ENCODE peak calls at places on chromosome 10, in nine cellular contexts. Q is epithelial cell of prostate; Z is naive thymus-derived CD4-positive, alpha-beta T cell; K is CD4-positive, alpha-beta T cell; A is H9; L is cardiac muscle cell; E is endodermal cell; D is sigmoid colon; G is substantia nigra. B is an unnamed sample.

GRCh38 chr10:78802866-78803265 is 265.9 kb upstream of the ZMIZ1 start:
- DNase-seq in Q (no peak), Z (no peak), K (no peak), A (no peak), L (no peak), E (no peak), D (peak), G (no peak), B (peak)

GRCh38 chr10:71766717-71767419 is 6.5 kb downstream of the VSIR start:
- DNase-seq in Q (peak), Z (no peak), K (no peak), A (no peak), L (no peak), E (no peak), D (peak), G (no peak), B (peak)

GRCh38 chr10:45224219-45224841 is 91.1 kb downstream of the OR13A1 start:
- DNase-seq in Q (no peak), Z (no peak), K (no peak), A (no peak), L (no peak), E (no peak), D (no peak), G (no peak), B (no peak)

GRCh38 chr10:1114355-1115261 is 58.4 kb downstream of the WDR37 start:
- DNase-seq in Q (no peak), Z (no peak), K (no peak), A (no peak), L (no peak), E (peak), D (no peak), G (no peak), B (no peak)

GRCh38 chr10:132102717-132103110 is 37.0 kb downstream of the JAKMIP3 start:
- DNase-seq in Q (no peak), Z (no peak), K (no peak), A (no peak), L (no peak), E (peak), D (peak), G (no peak), B (no peak)

GRCh38 chr10:71085689-71086438 is 126.5 kb upstream of the UNC5B start:
- DNase-seq in Q (no peak), Z (no peak), K (no peak), A (peak), L (no peak), E (peak), D (peak), G (no peak), B (no peak)

GRCh38 chr10:83274088-83274487 is 865.2 kb upstream of the GHITM start:
- DNase-seq in Q (no peak), Z (no peak), K (no peak), A (no peak), L (peak), E (peak), D (no peak), G (no peak), B (no peak)

GRCh38 chr10:34235164-34235832 is 579.8 kb downstream of the PARD3 start:
- DNase-seq in Q (peak), Z (no peak), K (no peak), A (no peak), L (no peak), E (no peak), D (no peak), G (no peak), B (peak)

GRCh38 chr10:125038637-125039036 is 96.7 kb downstream of the ZRANB1 start:
- DNase-seq in Q (no peak), Z (no peak), K (no peak), A (peak), L (peak), E (peak), D (no peak), G (peak), B (no peak)

GRCh38 chr10:53748319-53748718 is 975.7 kb upstream of the MBL2 start:
- DNase-seq in Q (no peak), Z (no peak), K (no peak), A (no peak), L (no peak), E (no peak), D (no peak), G (no peak), B (no peak)

GRCh38 chr10:50275650-50276235 is 24.4 kb upstream of the ASAH2 start:
- DNase-seq in Q (no peak), Z (no peak), K (no peak), A (peak), L (peak), E (peak), D (no peak), G (peak), B (peak)

GRCh38 chr10:72611783-72612182 is 14.1 kb downstream of the MICU1 start:
- DNase-seq in Q (no peak), Z (no peak), K (no peak), A (no peak), L (peak), E (no peak), D (no peak), G (no peak), B (no peak)

GRCh38 chr10:89525556-89525955 is 9.8 kb downstream of the SLC16A12 start:
- DNase-seq in Q (no peak), Z (no peak), K (no peak), A (no peak), L (no peak), E (no peak), D (no peak), G (no peak), B (no peak)

GRCh38 chr10:114172241-114172640 is 1.8 kb downstream of the CCDC186 start:
- DNase-seq in Q (no peak), Z (no peak), K (no peak), A (no peak), L (no peak), E (no peak), D (no peak), G (no peak), B (no peak)

GRCh38 chr10:25425776-25426175 is 251.0 kb downstream of the GPR158 start:
- DNase-seq in Q (no peak), Z (no peak), K (no peak), A (no peak), L (no peak), E (no peak), D (no peak), G (no peak), B (no peak)

GRCh38 chr10:63812491-63812890 is 291.3 kb downstream of the REEP3 start:
- DNase-seq in Q (no peak), Z (no peak), K (no peak), A (no peak), L (no peak), E (no peak), D (no peak), G (no peak), B (no peak)

GRCh38 chr10:91409869-91410637 is at the start of gene HECTD2:
- DNase-seq in Q (no peak), Z (peak), K (peak), A (peak), L (peak), E (peak), D (peak), G (peak), B (peak)

GRCh38 chr10:62130948-62131347 is 137.7 kb downstream of the RTKN2 start:
- DNase-seq in Q (peak), Z (no peak), K (no peak), A (no peak), L (no peak), E (no peak), D (no peak), G (no peak), B (peak)

GRCh38 chr10:132388901-132389630 is 7.9 kb upstream of the PWWP2B start:
- DNase-seq in Q (no peak), Z (peak), K (no peak), A (peak), L (no peak), E (peak), D (peak), G (no peak), B (no peak)

GRCh38 chr10:102775973-102776669 is 32.4 kb downstream of the WBP1L start:
- DNase-seq in Q (no peak), Z (peak), K (peak), A (peak), L (peak), E (peak), D (peak), G (peak), B (peak)

GRCh38 chr10:68406111-68406814 is 814 bp downstream of the RUFY2 start:
- DNase-seq in Q (no peak), Z (no peak), K (peak), A (peak), L (peak), E (peak), D (no peak), G (no peak), B (peak)

GRCh38 chr10:33301097-33301789 is 33.2 kb downstream of the NRP1 start:
- DNase-seq in Q (no peak), Z (no peak), K (no peak), A (no peak), L (no peak), E (no peak), D (no peak), G (no peak), B (no peak)

GRCh38 chr10:570631-571565 is 118.6 kb downstream of the DIP2C start:
- DNase-seq in Q (no peak), Z (no peak), K (no peak), A (peak), L (no peak), E (no peak), D (no peak), G (no peak), B (no peak)

GRCh38 chr10:128087884-128088695 is 38.1 kb downstream of the MKI67 start:
- DNase-seq in Q (no peak), Z (no peak), K (no peak), A (peak), L (no peak), E (peak), D (no peak), G (no peak), B (no peak)

GRCh38 chr10:4867109-4867519 is 41.1 kb downstream of the AKR1E2 start:
- DNase-seq in Q (no peak), Z (no peak), K (no peak), A (no peak), L (no peak), E (no peak), D (no peak), G (no peak), B (no peak)

GRCh38 chr10:84244651-84245270 is at the start of gene RGR:
- DNase-seq in Q (no peak), Z (no peak), K (no peak), A (no peak), L (no peak), E (no peak), D (peak), G (peak), B (no peak)

GRCh38 chr10:19993714-19994343 is 177.6 kb downstream of the PLXDC2 start:
- DNase-seq in Q (no peak), Z (no peak), K (no peak), A (no peak), L (no peak), E (no peak), D (no peak), G (no peak), B (no peak)

GRCh38 chr10:132876967-132877366 is 65.4 kb downstream of the CFAP46 start:
- DNase-seq in Q (no peak), Z (no peak), K (no peak), A (peak), L (no peak), E (peak), D (peak), G (no peak), B (no peak)

GRCh38 chr10:124589491-124590006 is 127.9 kb downstream of the LHPP start:
- DNase-seq in Q (no peak), Z (no peak), K (no peak), A (no peak), L (no peak), E (no peak), D (no peak), G (peak), B (no peak)

GRCh38 chr10:129288940-129289468 is 178.0 kb upstream of the MGMT start:
- DNase-seq in Q (no peak), Z (no peak), K (no peak), A (no peak), L (no peak), E (no peak), D (no peak), G (no peak), B (no peak)

GRCh38 chr10:71623098-71623985 is 96.2 kb downstream of the C10orf105 start:
- DNase-seq in Q (no peak), Z (no peak), K (no peak), A (peak), L (peak), E (peak), D (no peak), G (peak), B (peak)

GRCh38 chr10:132449051-132449825 is 52.2 kb downstream of the PWWP2B start:
- DNase-seq in Q (no peak), Z (no peak), K (no peak), A (no peak), L (no peak), E (peak), D (no peak), G (no peak), B (no peak)

GRCh38 chr10:31977440-31978157 is 49.0 kb upstream of the ARHGAP12 start:
- DNase-seq in Q (peak), Z (no peak), K (no peak), A (no peak), L (no peak), E (no peak), D (no peak), G (no peak), B (no peak)
- H3K27ac ChIP-seq in Q (peak), Z (no peak), K (no peak), A (peak), L (no peak), E (peak), D (no peak), G (no peak), B (no peak)

GRCh38 chr10:75294518-75294865 is 58.7 kb upstream of the COMTD1 start:
- DNase-seq in Q (no peak), Z (no peak), K (no peak), A (no peak), L (peak), E (no peak), D (peak), G (no peak), B (no peak)

GRCh38 chr10:75294866-75295692 is 59.3 kb upstream of the COMTD1 start:
- DNase-seq in Q (peak), Z (peak), K (peak), A (peak), L (peak), E (peak), D (peak), G (peak), B (peak)

GRCh38 chr10:75295901-75296441 is 60.2 kb upstream of the COMTD1 start:
- DNase-seq in Q (peak), Z (no peak), K (no peak), A (no peak), L (peak), E (no peak), D (peak), G (no peak), B (no peak)

GRCh38 chr10:75294031-75294437 is 58.3 kb upstream of the COMTD1 start:
- DNase-seq in Q (no peak), Z (no peak), K (no peak), A (no peak), L (no peak), E (no peak), D (peak), G (no peak), B (no peak)

GRCh38 chr10:75297021-75297599 is 61.4 kb upstream of the COMTD1 start:
- DNase-seq in Q (no peak), Z (no peak), K (no peak), A (no peak), L (no peak), E (no peak), D (no peak), G (no peak), B (no peak)
- H3K27ac ChIP-seq in Q (no peak), Z (no peak), K (no peak), A (no peak), L (peak), E (peak), D (peak), G (no peak), B (no peak)

DNA sequence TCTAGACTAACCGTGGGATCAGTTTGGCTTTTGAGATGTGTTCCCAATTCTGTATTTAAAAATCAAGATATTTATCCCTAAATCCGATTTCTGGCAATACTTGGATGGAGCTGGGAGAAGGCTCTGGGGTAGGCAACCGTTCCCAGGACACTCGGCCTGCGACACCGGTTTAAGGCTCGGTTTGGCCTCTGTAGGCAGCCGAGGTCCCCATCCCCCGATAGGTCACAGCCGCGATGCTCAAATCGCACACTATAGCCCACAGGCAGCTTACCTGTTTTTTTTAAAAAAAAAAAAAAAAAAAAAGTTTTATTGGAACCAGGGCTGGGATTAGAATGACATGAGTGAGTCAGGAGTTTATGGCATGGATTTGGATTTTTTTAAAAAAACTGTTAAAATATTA is 729 bp upstream of the TAF3 start:
- DNase-seq in Q (no peak), Z (no peak), K (no peak), A (no peak), L (no peak), E (peak), D (no peak), G (no peak), B (no peak)
- H3K27ac ChIP-seq in Q (peak), Z (peak), K (no peak), A (no peak), L (no peak), E (no peak), D (no peak), G (no peak), B (no peak)

GRCh38 chr10:29702288-29703164 is 67.8 kb upstream of the SVIL start:
- DNase-seq in Q (no peak), Z (no peak), K (no peak), A (no peak), L (no peak), E (no peak), D (no peak), G (no peak), B (no peak)
- H3K27ac ChIP-seq in Q (no peak), Z (peak), K (peak), A (no peak), L (peak), E (peak), D (peak), G (no peak), B (no peak)

DNA sequence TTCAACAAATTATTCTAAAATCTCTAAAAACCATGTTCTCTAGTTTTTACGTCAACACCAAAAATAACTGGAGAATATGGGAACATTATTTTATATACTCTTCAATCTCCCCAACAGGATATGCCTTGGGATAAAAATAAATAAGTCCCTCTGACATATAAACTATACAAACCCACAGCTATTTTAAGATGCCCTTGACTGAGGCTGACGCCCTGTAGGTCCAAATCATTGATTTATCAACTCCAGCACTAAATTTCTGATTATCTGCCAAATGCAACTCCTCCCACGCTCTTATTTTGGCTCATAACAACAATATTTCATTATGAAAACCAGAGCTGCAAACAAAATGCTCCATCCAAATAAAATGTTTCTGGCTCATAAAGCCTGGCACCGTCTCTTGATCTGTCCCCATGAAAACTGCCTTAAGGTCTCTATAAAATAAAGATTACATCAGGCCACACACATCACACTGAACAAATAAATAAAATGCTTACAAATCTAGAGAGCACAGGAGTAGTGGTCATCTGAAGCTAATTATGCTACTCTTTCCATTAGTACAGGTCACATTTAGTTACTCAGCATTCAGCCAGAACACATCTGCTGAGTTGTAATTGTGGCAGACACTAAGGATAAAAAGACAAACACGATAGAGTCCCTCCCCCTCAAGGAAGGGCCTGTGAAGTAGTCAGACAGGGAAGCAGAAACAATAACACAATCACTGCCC is 28.8 kb downstream of the CACUL1 start:
- DNase-seq in Q (no peak), Z (no peak), K (no peak), A (no peak), L (no peak), E (no peak), D (no peak), G (no peak), B (no peak)
- H3K27ac ChIP-seq in Q (peak), Z (no peak), K (no peak), A (no peak), L (no peak), E (no peak), D (peak), G (no peak), B (no peak)

GRCh38 chr10:60735244-60735643 is 43.0 kb upstream of the CDK1 start:
- DNase-seq in Q (no peak), Z (no peak), K (no peak), A (peak), L (no peak), E (peak), D (no peak), G (no peak), B (no peak)
- H3K27ac ChIP-seq in Q (no peak), Z (no peak), K (no peak), A (no peak), L (no peak), E (no peak), D (no peak), G (no peak), B (no peak)

DNA sequence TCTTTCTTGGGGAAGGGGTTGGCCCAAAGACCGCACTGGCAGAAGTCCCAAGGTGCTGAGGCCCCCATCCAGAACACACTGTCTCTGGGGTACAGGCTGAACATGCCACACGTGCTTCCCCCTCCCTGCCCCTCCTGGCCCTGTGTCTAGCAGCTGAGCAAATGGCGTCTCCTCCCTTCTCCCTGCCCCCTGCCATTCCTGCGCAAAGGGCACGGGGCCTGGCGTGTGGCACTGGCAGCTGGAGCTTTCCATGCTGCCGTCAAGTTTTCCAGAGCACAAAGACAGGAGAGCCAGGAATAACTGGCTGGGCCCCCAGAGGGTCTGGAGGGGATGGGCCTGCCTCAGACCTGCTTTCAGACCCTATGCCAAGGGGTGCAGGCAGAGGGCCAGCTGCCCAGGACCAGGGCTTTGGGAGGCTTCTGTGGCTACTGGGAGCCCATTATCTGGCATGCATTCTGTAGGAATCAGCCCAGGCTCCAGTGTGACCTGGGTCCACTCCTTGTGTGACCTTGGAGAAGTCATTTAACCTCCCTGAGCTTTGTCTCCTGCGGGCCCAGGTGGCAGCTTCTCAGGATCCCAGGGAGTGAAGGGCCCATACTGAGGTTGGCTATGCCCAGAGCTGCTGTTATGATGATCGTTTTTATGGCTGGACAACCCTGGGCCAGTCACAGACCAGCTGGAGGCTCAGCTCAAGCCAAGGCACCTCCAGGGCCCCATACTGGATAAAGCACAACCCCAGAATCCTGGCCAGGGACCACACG is 710 bp upstream of the LDB3 start:
- DNase-seq in Q (no peak), Z (no peak), K (no peak), A (no peak), L (no peak), E (no peak), D (no peak), G (peak), B (no peak)
- H3K27ac ChIP-seq in Q (no peak), Z (no peak), K (no peak), A (no peak), L (peak), E (no peak), D (peak), G (peak), B (no peak)

DNA sequence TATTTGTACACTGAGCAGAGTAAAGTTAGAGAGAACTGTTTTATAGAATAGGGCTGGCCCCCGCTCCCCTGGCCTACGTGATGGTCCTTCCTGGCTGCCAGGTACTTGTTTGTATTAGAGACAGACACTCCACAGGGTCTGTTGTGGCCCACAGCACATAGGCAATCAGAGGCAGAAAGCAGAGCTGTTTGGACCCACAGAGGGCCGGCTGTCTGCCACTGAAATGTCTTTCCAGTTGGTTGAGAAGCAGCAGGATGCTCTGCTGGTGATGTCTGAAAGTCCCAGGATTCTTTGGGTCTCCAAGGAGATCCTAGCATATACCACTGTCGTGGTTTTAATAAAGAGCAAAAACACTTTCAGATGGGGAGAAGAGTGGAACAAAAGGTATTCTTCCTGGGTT is 5.2 kb downstream of the STN1 start:
- DNase-seq in Q (no peak), Z (no peak), K (no peak), A (no peak), L (no peak), E (no peak), D (no peak), G (no peak), B (no peak)
- H3K27ac ChIP-seq in Q (no peak), Z (peak), K (peak), A (no peak), L (no peak), E (no peak), D (no peak), G (no peak), B (peak)